ENCODE peak calls at places on chromosomes 16 and 17, in four cellular contexts. V, X, K and I are unnamed samples.
A peak's percentile ranks its signal among the peaks of the same experiment; 100 is the strongest.

GRCh38 chr17:80192268-80192667 is 22.4 kb downstream of the CARD14 start:
- DNase-seq in K (no peak), X (no peak), V (no peak), I (no peak)

GRCh38 chr16:37511-37910 is 15.9 kb downstream of the POLR3K start:
- DNase-seq in K (no peak), X (no peak), V (no peak), I (no peak)

GRCh38 chr16:86609115-86609514 is 30.8 kb downstream of the FOXL1 start:
- DNase-seq in K (peak; percentile 58), V (peak; percentile 64), X (no peak), I (no peak)

GRCh38 chr17:9959377-9959981 is 54.4 kb upstream of the RCVRN start:
- DNase-seq in K (peak; percentile 47), V (peak; percentile 69), X (no peak), I (no peak)

GRCh38 chr16:87077750-87078127 is 239.5 kb downstream of the C16orf95 start:
- DNase-seq in K (no peak), X (no peak), V (no peak), I (no peak)

GRCh38 chr17:5043524-5043923 is 8.3 kb upstream of the SLC52A1 start:
- DNase-seq in V (no peak), X (no peak), K (no peak), I (no peak)

GRCh38 chr17:21193031-21193430 is 20.9 kb downstream of the TMEM11 start:
- DNase-seq in K (no peak), X (no peak), V (no peak), I (no peak)

GRCh38 chr16:79715088-79715487 is 114.6 kb upstream of the MAF start:
- DNase-seq in X (no peak), V (peak; percentile 12), K (no peak), I (no peak)

GRCh38 chr17:70829876-70830275 is 660.5 kb downstream of the KCNJ2 start:
- DNase-seq in K (no peak), V (no peak), X (no peak), I (no peak)

GRCh38 chr17:49677134-49677932 is 564 bp downstream of the SPOP start:
- DNase-seq in V (peak; percentile 94), K (peak; percentile 99), X (peak; percentile 96), I (peak; percentile 98)

GRCh38 chr16:57123969-57124674 is 31.7 kb downstream of the CPNE2 start:
- DNase-seq in X (no peak), V (no peak), K (no peak), I (no peak)

GRCh38 chr16:539901-540530 is 12.5 kb downstream of the CAPN15 start:
- DNase-seq in X (no peak), K (no peak), V (peak; percentile 81), I (no peak)

GRCh38 chr17:60863892-60864673 is 186.4 kb downstream of the BCAS3 start:
- DNase-seq in V (peak; percentile 28), K (no peak), X (no peak), I (no peak)

GRCh38 chr17:13492351-13493122 is 109.2 kb downstream of the HS3ST3A1 start:
- DNase-seq in K (no peak), X (no peak), V (no peak), I (no peak)

GRCh38 chr17:75645889-75646625 is 12.8 kb downstream of the SMIM5 start:
- DNase-seq in X (peak; percentile 72), V (no peak), K (no peak), I (no peak)

GRCh38 chr16:53415504-53415903 is 18.8 kb upstream of the RBL2 start:
- DNase-seq in K (peak; percentile 12), V (no peak), X (no peak), I (no peak)

GRCh38 chr16:11614587-11615175 is 28.0 kb upstream of the LITAF start:
- DNase-seq in K (no peak), X (no peak), V (no peak), I (no peak)

GRCh38 chr17:68198931-68199836 is 48.7 kb upstream of the AMZ2 start:
- DNase-seq in V (peak; percentile 21), K (no peak), X (no peak), I (no peak)